ENCODE peak calls at places on chromosomes 12 and 14, in four cellular contexts. One of them, this sample, is unnamed. For H3K36me3, the result is how much of the 10 kb centered on the place peaks cover.

GRCh38 chr12:96211989-96212388 is 17.8 kb downstream of the ELK3 start:
- DNase-seq in upper lobe of left lung: no peak
- DNase-seq in pancreas: no peak
- DNase-seq in WERI-Rb-1: no peak
- DNase-seq in this sample: no peak

GRCh38 chr14:95835331-95835730 is 41.3 kb upstream of the TUNAR start:
- DNase-seq in pancreas: no peak
- DNase-seq in WERI-Rb-1: no peak
- DNase-seq in upper lobe of left lung: no peak
- DNase-seq in this sample: no peak

GRCh38 chr12:28583771-28584261 is 393.6 kb downstream of the CCDC91 start:
- DNase-seq in WERI-Rb-1: no peak
- DNase-seq in upper lobe of left lung: no peak
- DNase-seq in pancreas: no peak
- DNase-seq in this sample: no peak

GRCh38 chr12:31742891-31743290 is 14.1 kb upstream of the AMN1 start:
- DNase-seq in upper lobe of left lung: no peak
- DNase-seq in WERI-Rb-1: no peak
- DNase-seq in pancreas: no peak
- DNase-seq in this sample: no peak

GRCh38 chr14:88422919-88423318 is 37.5 kb downstream of the SPATA7 start:
- DNase-seq in WERI-Rb-1: no peak
- DNase-seq in upper lobe of left lung: no peak
- DNase-seq in pancreas: no peak
- DNase-seq in this sample: no peak

GRCh38 chr12:95949801-95950206 is 6.7 kb downstream of the AMDHD1 start:
- DNase-seq in upper lobe of left lung: no peak
- DNase-seq in pancreas: no peak
- DNase-seq in WERI-Rb-1: peak
- DNase-seq in this sample: no peak

GRCh38 chr14:20632831-20633771 is 8.4 kb downstream of the OR6S1 start:
- DNase-seq in upper lobe of left lung: no peak
- DNase-seq in pancreas: peak
- DNase-seq in WERI-Rb-1: no peak
- DNase-seq in this sample: peak

GRCh38 chr12:52585001-52585400 is 11.4 kb upstream of the KRT74 start:
- DNase-seq in WERI-Rb-1: no peak
- DNase-seq in upper lobe of left lung: no peak
- DNase-seq in pancreas: no peak
- DNase-seq in this sample: no peak

GRCh38 chr12:70643927-70644326 is 6.7 kb upstream of the PTPRB start:
- DNase-seq in upper lobe of left lung: no peak
- DNase-seq in WERI-Rb-1: no peak
- DNase-seq in pancreas: no peak
- DNase-seq in this sample: no peak

GRCh38 chr12:63362801-63363200 is 211.8 kb upstream of the AVPR1A start:
- DNase-seq in upper lobe of left lung: no peak
- DNase-seq in pancreas: no peak
- DNase-seq in WERI-Rb-1: no peak
- DNase-seq in this sample: no peak

GRCh38 chr14:52950898-52951729 is at the start of gene FERMT2:
- DNase-seq in upper lobe of left lung: peak
- DNase-seq in WERI-Rb-1: peak
- DNase-seq in pancreas: peak
- DNase-seq in this sample: peak

GRCh38 chr12:58206876-58207275 is 265.5 kb downstream of the ATP23 start:
- DNase-seq in upper lobe of left lung: no peak
- DNase-seq in pancreas: no peak
- DNase-seq in WERI-Rb-1: peak
- DNase-seq in this sample: no peak

GRCh38 chr12:31470462-31470861 is 120.5 kb downstream of the DENND5B start:
- DNase-seq in upper lobe of left lung: no peak
- DNase-seq in WERI-Rb-1: no peak
- DNase-seq in pancreas: no peak
- DNase-seq in this sample: no peak

GRCh38 chr14:100476012-100476822 is 111.0 kb downstream of the BEGAIN start:
- DNase-seq in upper lobe of left lung: no peak
- DNase-seq in WERI-Rb-1: no peak
- DNase-seq in pancreas: peak
- DNase-seq in this sample: no peak

GRCh38 chr14:70821916-70822705 is 12.8 kb upstream of the MAP3K9 start:
- DNase-seq in pancreas: peak
- DNase-seq in upper lobe of left lung: peak
- DNase-seq in WERI-Rb-1: peak
- DNase-seq in this sample: peak

GRCh38 chr12:111287125-111287900 is 81.6 kb downstream of the PHETA1 start:
- DNase-seq in WERI-Rb-1: no peak
- DNase-seq in upper lobe of left lung: peak
- DNase-seq in pancreas: no peak
- DNase-seq in this sample: no peak

GRCh38 chr14:52906141-52906601 is 44.7 kb downstream of the FERMT2 start:
- DNase-seq in pancreas: no peak
- DNase-seq in WERI-Rb-1: no peak
- DNase-seq in upper lobe of left lung: no peak
- DNase-seq in this sample: no peak

GRCh38 chr12:52715416-52715815 is 12.1 kb upstream of the KRT77 start:
- DNase-seq in WERI-Rb-1: peak
- DNase-seq in upper lobe of left lung: peak
- DNase-seq in pancreas: no peak
- DNase-seq in this sample: no peak

GRCh38 chr12:51424094-51424661 is 453 bp upstream of the SLC4A8 start:
- DNase-seq in upper lobe of left lung: no peak
- DNase-seq in WERI-Rb-1: no peak
- DNase-seq in pancreas: no peak
- DNase-seq in this sample: no peak

GRCh38 chr12:116885496-116885895 is 4.3 kb upstream of the HRK start:
- DNase-seq in pancreas: no peak
- DNase-seq in WERI-Rb-1: no peak
- DNase-seq in upper lobe of left lung: no peak
- DNase-seq in this sample: no peak

GRCh38 chr14:59213368-59214315 is 25.2 kb downstream of the DAAM1 start:
- DNase-seq in upper lobe of left lung: no peak
- DNase-seq in pancreas: no peak
- DNase-seq in WERI-Rb-1: no peak
- DNase-seq in this sample: no peak

GRCh38 chr14:69083181-69083580 is 69.7 kb downstream of the DCAF5 start:
- DNase-seq in upper lobe of left lung: no peak
- DNase-seq in pancreas: no peak
- DNase-seq in WERI-Rb-1: no peak
- DNase-seq in this sample: no peak

GRCh38 chr14:56247495-56248087 is 129.4 kb downstream of the PELI2 start:
- DNase-seq in upper lobe of left lung: no peak
- DNase-seq in WERI-Rb-1: no peak
- DNase-seq in pancreas: no peak
- DNase-seq in this sample: no peak

GRCh38 chr12:116215021-116215420 is 62.5 kb downstream of the MED13L start:
- DNase-seq in pancreas: no peak
- DNase-seq in WERI-Rb-1: no peak
- DNase-seq in upper lobe of left lung: no peak
- DNase-seq in this sample: no peak

GRCh38 chr12:69332815-69333358 is 15.3 kb upstream of the LYZ start:
- DNase-seq in WERI-Rb-1: no peak
- DNase-seq in upper lobe of left lung: no peak
- DNase-seq in pancreas: peak
- DNase-seq in this sample: no peak

GRCh38 chr14:34649344-34649743 is 19.4 kb upstream of the SNX6 start:
- DNase-seq in WERI-Rb-1: no peak
- DNase-seq in pancreas: no peak
- DNase-seq in upper lobe of left lung: no peak
- DNase-seq in this sample: no peak

GRCh38 chr12:6771509-6772330 is 600 bp upstream of the LAG3 start:
- DNase-seq in pancreas: no peak
- DNase-seq in WERI-Rb-1: no peak
- DNase-seq in upper lobe of left lung: no peak
- DNase-seq in this sample: no peak

GRCh38 chr14:55382483-55382882 is 29.1 kb downstream of the ATG14 start:
- DNase-seq in WERI-Rb-1: no peak
- DNase-seq in upper lobe of left lung: no peak
- DNase-seq in pancreas: no peak
- DNase-seq in this sample: no peak

GRCh38 chr14:95039259-95039992 is 117.9 kb downstream of the DICER1 start:
- DNase-seq in WERI-Rb-1: no peak
- DNase-seq in pancreas: no peak
- DNase-seq in upper lobe of left lung: no peak
- DNase-seq in this sample: no peak

GRCh38 chr12:127785535-127785934 is 481.4 kb upstream of the TMEM132C start:
- DNase-seq in WERI-Rb-1: no peak
- DNase-seq in pancreas: no peak
- DNase-seq in upper lobe of left lung: no peak
- DNase-seq in this sample: no peak

GRCh38 chr12:123071401-123072304 is 79.2 kb downstream of the PITPNM2 start:
- DNase-seq in upper lobe of left lung: no peak
- DNase-seq in WERI-Rb-1: no peak
- DNase-seq in pancreas: no peak
- DNase-seq in this sample: no peak

GRCh38 chr12:78470354-78471195 is 394.0 kb upstream of the SYT1 start:
- DNase-seq in pancreas: no peak
- DNase-seq in WERI-Rb-1: peak
- DNase-seq in upper lobe of left lung: no peak
- DNase-seq in this sample: no peak

GRCh38 chr12:106179086-106179485 is 40.3 kb upstream of the NUAK1 start:
- DNase-seq in pancreas: no peak
- DNase-seq in upper lobe of left lung: no peak
- DNase-seq in WERI-Rb-1: peak
- DNase-seq in this sample: no peak

GRCh38 chr12:14771651-14772137 is 31.6 kb downstream of the WBP11 start:
- DNase-seq in upper lobe of left lung: no peak
- DNase-seq in pancreas: no peak
- DNase-seq in WERI-Rb-1: no peak
- DNase-seq in this sample: no peak

GRCh38 chr14:92463141-92463540 is 50.4 kb upstream of the RIN3 start:
- DNase-seq in pancreas: no peak
- DNase-seq in upper lobe of left lung: no peak
- DNase-seq in WERI-Rb-1: no peak
- DNase-seq in this sample: no peak

GRCh38 chr12:108833355-108833733 is 24.0 kb downstream of the SSH1 start:
- DNase-seq in WERI-Rb-1: no peak
- DNase-seq in upper lobe of left lung: peak
- DNase-seq in pancreas: no peak
- DNase-seq in this sample: no peak

GRCh38 chr12:71865166-71865713 is 25.7 kb downstream of the TBC1D15 start:
- DNase-seq in pancreas: no peak
- DNase-seq in WERI-Rb-1: no peak
- DNase-seq in upper lobe of left lung: no peak
- DNase-seq in this sample: no peak

GRCh38 chr14:105292810-105293711 is 7.7 kb downstream of the BRF1 start:
- DNase-seq in WERI-Rb-1: no peak
- DNase-seq in upper lobe of left lung: peak
- DNase-seq in pancreas: no peak
- DNase-seq in this sample: no peak

GRCh38 chr14:24183014-24183481 is 5.6 kb downstream of the IPO4 start:
- DNase-seq in pancreas: no peak
- DNase-seq in upper lobe of left lung: peak
- DNase-seq in WERI-Rb-1: no peak
- DNase-seq in this sample: no peak

GRCh38 chr14:24182110-24182882 is 6.3 kb downstream of the IPO4 start:
- DNase-seq in upper lobe of left lung: peak
- DNase-seq in pancreas: no peak
- DNase-seq in WERI-Rb-1: no peak
- DNase-seq in this sample: no peak

GRCh38 chr14:24179961-24180726 is 8.3 kb downstream of the REC8 start:
- DNase-seq in pancreas: no peak
- DNase-seq in upper lobe of left lung: no peak
- DNase-seq in WERI-Rb-1: no peak
- DNase-seq in this sample: no peak

GRCh38 chr14:24179294-24179960 is 7.5 kb downstream of the REC8 start:
- DNase-seq in WERI-Rb-1: no peak
- DNase-seq in pancreas: no peak
- DNase-seq in upper lobe of left lung: no peak
- DNase-seq in this sample: no peak

DNA sequence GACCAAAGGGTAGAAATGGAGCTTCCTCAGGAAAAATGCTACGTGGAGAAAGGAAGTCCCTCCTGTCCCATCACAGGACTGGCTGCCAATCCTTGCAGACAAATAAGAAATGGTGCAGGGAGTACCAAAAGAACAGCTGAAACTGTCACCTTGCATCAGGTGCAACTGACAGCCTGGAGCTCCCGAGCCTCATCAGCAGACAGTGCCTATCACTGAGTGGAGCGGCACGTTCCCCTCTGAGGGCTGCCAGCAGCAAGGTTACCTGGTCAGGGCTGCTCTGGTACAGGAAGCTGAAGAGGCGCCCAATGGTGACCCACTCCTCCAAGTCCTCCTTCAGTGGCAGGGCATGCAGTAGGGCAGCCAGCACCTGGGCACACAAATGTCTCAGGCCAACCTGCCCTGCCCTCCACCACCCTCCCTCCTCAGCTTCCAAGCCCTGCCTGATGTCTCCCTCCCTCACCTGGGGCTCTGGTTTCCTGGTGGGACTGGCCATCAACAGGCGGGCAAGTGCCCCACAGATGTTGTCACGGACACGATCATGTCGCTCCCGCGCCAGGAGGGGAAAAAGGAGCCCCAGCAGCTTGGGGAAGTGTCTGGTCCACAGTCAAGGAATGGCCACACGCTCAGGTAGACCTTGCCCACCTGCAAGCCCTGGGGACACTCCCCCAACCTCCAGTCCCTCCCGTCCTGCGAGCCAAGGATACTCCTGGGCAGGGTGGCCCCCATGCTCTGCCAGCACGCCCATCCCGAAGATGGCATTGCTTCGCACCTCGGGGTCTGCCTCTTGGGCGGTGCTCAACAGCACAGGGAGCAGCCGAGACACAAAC is 7.2 kb downstream of the IPO4 start:
- DNase-seq in pancreas: no peak
- DNase-seq in WERI-Rb-1: no peak
- DNase-seq in upper lobe of left lung: peak
- DNase-seq in this sample: no peak
- H3K36me3 ChIP-seq in pancreas: under half
- H3K36me3 ChIP-seq in WERI-Rb-1: half or more
- H3K36me3 ChIP-seq in upper lobe of left lung: under half
- H3K36me3 ChIP-seq in this sample: half or more

GRCh38 chr14:101887219-101887618 is 77.2 kb upstream of the DYNC1H1 start:
- DNase-seq in WERI-Rb-1: no peak
- DNase-seq in pancreas: no peak
- DNase-seq in upper lobe of left lung: no peak
- DNase-seq in this sample: no peak
- H3K36me3 ChIP-seq in WERI-Rb-1: under half
- H3K36me3 ChIP-seq in pancreas: under half
- H3K36me3 ChIP-seq in upper lobe of left lung: under half
- H3K36me3 ChIP-seq in this sample: half or more

GRCh38 chr14:81473456-81474155 is 60.0 kb downstream of the SEL1L start:
- DNase-seq in upper lobe of left lung: no peak
- DNase-seq in WERI-Rb-1: no peak
- DNase-seq in pancreas: no peak
- DNase-seq in this sample: no peak
- H3K36me3 ChIP-seq in upper lobe of left lung: under half
- H3K36me3 ChIP-seq in WERI-Rb-1: under half
- H3K36me3 ChIP-seq in pancreas: under half
- H3K36me3 ChIP-seq in this sample: under half

DNA sequence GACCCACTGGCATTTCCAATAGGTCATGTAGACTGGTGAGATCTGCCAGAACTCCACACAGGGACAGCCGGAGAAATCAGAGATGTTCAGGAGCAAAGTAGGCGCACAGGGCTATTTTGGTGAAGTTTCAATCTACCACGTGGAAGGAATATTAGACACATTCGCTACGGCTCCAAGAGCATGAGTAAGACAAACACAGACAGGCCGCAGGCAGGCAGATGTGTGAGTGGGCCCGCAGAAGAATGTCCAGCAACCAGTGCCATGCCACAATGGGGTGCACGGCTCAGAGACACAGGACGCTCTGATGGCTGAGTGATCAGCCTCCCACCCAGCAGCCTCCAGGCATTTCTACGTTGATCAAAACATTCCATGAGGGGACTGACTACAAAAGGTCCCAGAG is 10.4 kb downstream of the SLC15A4 start:
- DNase-seq in WERI-Rb-1: no peak
- DNase-seq in pancreas: no peak
- DNase-seq in upper lobe of left lung: no peak
- DNase-seq in this sample: no peak
- H3K36me3 ChIP-seq in WERI-Rb-1: under half
- H3K36me3 ChIP-seq in pancreas: under half
- H3K36me3 ChIP-seq in upper lobe of left lung: under half
- H3K36me3 ChIP-seq in this sample: under half

This sample was measured in effector memory CD4-positive, alpha-beta T cell.